ENCODE peak calls at places on chromosomes 1 and 21, in five cellular contexts. One of them, this sample, is unnamed.

GRCh38 chr1:201468844-201469644 is at the start of gene PHLDA3:
- DNase-seq in progenitor cell of endocrine pancreas: peak; percentile 73
- DNase-seq in posterior cingulate gyrus: peak; percentile 99
- DNase-seq in C1 segment of cervical spinal cord: peak; percentile 76
- DNase-seq in stimulated activated CD8-positive, alpha-beta memory T cell treated with anti-CD3 and anti-CD28 coated beads, Interleukin-15, amount 100 ng/mL, for 4 hours: no peak
- DNase-seq in this sample: peak; percentile 88

GRCh38 chr21:43916691-43917514 is 51.9 kb downstream of the AGPAT3 start:
- DNase-seq in C1 segment of cervical spinal cord: no peak
- DNase-seq in stimulated activated CD8-positive, alpha-beta memory T cell treated with anti-CD3 and anti-CD28 coated beads, Interleukin-15, amount 100 ng/mL, for 4 hours: no peak
- DNase-seq in progenitor cell of endocrine pancreas: no peak
- DNase-seq in posterior cingulate gyrus: peak; percentile 68
- DNase-seq in this sample: no peak

GRCh38 chr21:44653656-44654575 is 543 bp downstream of the KRTAP12-4 start:
- DNase-seq in posterior cingulate gyrus: peak; percentile 72
- DNase-seq in progenitor cell of endocrine pancreas: no peak
- DNase-seq in stimulated activated CD8-positive, alpha-beta memory T cell treated with anti-CD3 and anti-CD28 coated beads, Interleukin-15, amount 100 ng/mL, for 4 hours: no peak
- DNase-seq in C1 segment of cervical spinal cord: no peak
- DNase-seq in this sample: no peak

GRCh38 chr1:46489638-46490602 is at the start of gene DMBX1:
- DNase-seq in C1 segment of cervical spinal cord: no peak
- DNase-seq in progenitor cell of endocrine pancreas: no peak
- DNase-seq in posterior cingulate gyrus: peak; percentile 79
- DNase-seq in stimulated activated CD8-positive, alpha-beta memory T cell treated with anti-CD3 and anti-CD28 coated beads, Interleukin-15, amount 100 ng/mL, for 4 hours: no peak
- DNase-seq in this sample: no peak

GRCh38 chr1:100219879-100220278 is 29.8 kb downstream of the DBT start:
- DNase-seq in C1 segment of cervical spinal cord: no peak
- DNase-seq in progenitor cell of endocrine pancreas: no peak
- DNase-seq in stimulated activated CD8-positive, alpha-beta memory T cell treated with anti-CD3 and anti-CD28 coated beads, Interleukin-15, amount 100 ng/mL, for 4 hours: no peak
- DNase-seq in posterior cingulate gyrus: no peak
- DNase-seq in this sample: no peak

GRCh38 chr1:3366181-3367051 is 88.0 kb upstream of the ARHGEF16 start:
- DNase-seq in posterior cingulate gyrus: no peak
- DNase-seq in stimulated activated CD8-positive, alpha-beta memory T cell treated with anti-CD3 and anti-CD28 coated beads, Interleukin-15, amount 100 ng/mL, for 4 hours: no peak
- DNase-seq in progenitor cell of endocrine pancreas: no peak
- DNase-seq in C1 segment of cervical spinal cord: peak; percentile 11
- DNase-seq in this sample: no peak

GRCh38 chr1:19786988-19787423 is 12.7 kb downstream of the TMCO4 start:
- DNase-seq in C1 segment of cervical spinal cord: no peak
- DNase-seq in stimulated activated CD8-positive, alpha-beta memory T cell treated with anti-CD3 and anti-CD28 coated beads, Interleukin-15, amount 100 ng/mL, for 4 hours: no peak
- DNase-seq in posterior cingulate gyrus: no peak
- DNase-seq in progenitor cell of endocrine pancreas: no peak
- DNase-seq in this sample: no peak

GRCh38 chr1:247443641-247444040 is 14.3 kb downstream of the OR2B11 start:
- DNase-seq in stimulated activated CD8-positive, alpha-beta memory T cell treated with anti-CD3 and anti-CD28 coated beads, Interleukin-15, amount 100 ng/mL, for 4 hours: no peak
- DNase-seq in C1 segment of cervical spinal cord: no peak
- DNase-seq in progenitor cell of endocrine pancreas: no peak
- DNase-seq in posterior cingulate gyrus: peak; percentile 64
- DNase-seq in this sample: no peak

GRCh38 chr1:42170779-42171621 is 6.5 kb upstream of the GUCA2A start:
- DNase-seq in progenitor cell of endocrine pancreas: no peak
- DNase-seq in stimulated activated CD8-positive, alpha-beta memory T cell treated with anti-CD3 and anti-CD28 coated beads, Interleukin-15, amount 100 ng/mL, for 4 hours: no peak
- DNase-seq in posterior cingulate gyrus: no peak
- DNase-seq in C1 segment of cervical spinal cord: no peak
- DNase-seq in this sample: no peak

GRCh38 chr1:64245495-64245894 is 42.1 kb downstream of the UBE2U start:
- DNase-seq in progenitor cell of endocrine pancreas: no peak
- DNase-seq in posterior cingulate gyrus: no peak
- DNase-seq in stimulated activated CD8-positive, alpha-beta memory T cell treated with anti-CD3 and anti-CD28 coated beads, Interleukin-15, amount 100 ng/mL, for 4 hours: no peak
- DNase-seq in C1 segment of cervical spinal cord: no peak
- DNase-seq in this sample: no peak

GRCh38 chr1:76144233-76144632 is 69.7 kb downstream of the ST6GALNAC3 start:
- DNase-seq in C1 segment of cervical spinal cord: no peak
- DNase-seq in progenitor cell of endocrine pancreas: no peak
- DNase-seq in stimulated activated CD8-positive, alpha-beta memory T cell treated with anti-CD3 and anti-CD28 coated beads, Interleukin-15, amount 100 ng/mL, for 4 hours: no peak
- DNase-seq in posterior cingulate gyrus: no peak
- DNase-seq in this sample: no peak

GRCh38 chr1:75520862-75521261 is 90.1 kb downstream of the SLC44A5 start:
- DNase-seq in C1 segment of cervical spinal cord: no peak
- DNase-seq in progenitor cell of endocrine pancreas: no peak
- DNase-seq in posterior cingulate gyrus: no peak
- DNase-seq in stimulated activated CD8-positive, alpha-beta memory T cell treated with anti-CD3 and anti-CD28 coated beads, Interleukin-15, amount 100 ng/mL, for 4 hours: no peak
- DNase-seq in this sample: no peak

GRCh38 chr21:46452719-46453118 is 6.0 kb upstream of the DIP2A start:
- DNase-seq in stimulated activated CD8-positive, alpha-beta memory T cell treated with anti-CD3 and anti-CD28 coated beads, Interleukin-15, amount 100 ng/mL, for 4 hours: no peak
- DNase-seq in progenitor cell of endocrine pancreas: no peak
- DNase-seq in C1 segment of cervical spinal cord: no peak
- DNase-seq in posterior cingulate gyrus: no peak
- DNase-seq in this sample: no peak

GRCh38 chr1:224430511-224431113 is 4.0 kb downstream of the WDR26 start:
- DNase-seq in posterior cingulate gyrus: no peak
- DNase-seq in C1 segment of cervical spinal cord: no peak
- DNase-seq in stimulated activated CD8-positive, alpha-beta memory T cell treated with anti-CD3 and anti-CD28 coated beads, Interleukin-15, amount 100 ng/mL, for 4 hours: no peak
- DNase-seq in progenitor cell of endocrine pancreas: no peak
- DNase-seq in this sample: peak; percentile 17

GRCh38 chr1:36937371-36937770 is 96.9 kb downstream of the GRIK3 start:
- DNase-seq in progenitor cell of endocrine pancreas: no peak
- DNase-seq in posterior cingulate gyrus: no peak
- DNase-seq in C1 segment of cervical spinal cord: no peak
- DNase-seq in stimulated activated CD8-positive, alpha-beta memory T cell treated with anti-CD3 and anti-CD28 coated beads, Interleukin-15, amount 100 ng/mL, for 4 hours: no peak
- DNase-seq in this sample: no peak

GRCh38 chr1:43267291-43267805 is 2.4 kb upstream of the TMEM125 start:
- DNase-seq in posterior cingulate gyrus: peak; percentile 82
- DNase-seq in progenitor cell of endocrine pancreas: no peak
- DNase-seq in C1 segment of cervical spinal cord: no peak
- DNase-seq in stimulated activated CD8-positive, alpha-beta memory T cell treated with anti-CD3 and anti-CD28 coated beads, Interleukin-15, amount 100 ng/mL, for 4 hours: no peak
- DNase-seq in this sample: no peak

GRCh38 chr1:81606656-81607055 is 194.1 kb upstream of the ADGRL2 start:
- DNase-seq in progenitor cell of endocrine pancreas: no peak
- DNase-seq in stimulated activated CD8-positive, alpha-beta memory T cell treated with anti-CD3 and anti-CD28 coated beads, Interleukin-15, amount 100 ng/mL, for 4 hours: no peak
- DNase-seq in C1 segment of cervical spinal cord: no peak
- DNase-seq in posterior cingulate gyrus: no peak
- DNase-seq in this sample: no peak

GRCh38 chr1:20373764-20374163 is 83.1 kb downstream of the VWA5B1 start:
- DNase-seq in C1 segment of cervical spinal cord: no peak
- DNase-seq in posterior cingulate gyrus: peak; percentile 53
- DNase-seq in stimulated activated CD8-positive, alpha-beta memory T cell treated with anti-CD3 and anti-CD28 coated beads, Interleukin-15, amount 100 ng/mL, for 4 hours: no peak
- DNase-seq in progenitor cell of endocrine pancreas: no peak
- DNase-seq in this sample: no peak

GRCh38 chr1:18384059-18384458 is 96.7 kb upstream of the KLHDC7A start:
- DNase-seq in stimulated activated CD8-positive, alpha-beta memory T cell treated with anti-CD3 and anti-CD28 coated beads, Interleukin-15, amount 100 ng/mL, for 4 hours: no peak
- DNase-seq in C1 segment of cervical spinal cord: no peak
- DNase-seq in posterior cingulate gyrus: no peak
- DNase-seq in progenitor cell of endocrine pancreas: no peak
- DNase-seq in this sample: no peak

GRCh38 chr1:157045251-157046218 is at the start of gene ARHGEF11:
- DNase-seq in posterior cingulate gyrus: peak; percentile 99
- DNase-seq in stimulated activated CD8-positive, alpha-beta memory T cell treated with anti-CD3 and anti-CD28 coated beads, Interleukin-15, amount 100 ng/mL, for 4 hours: no peak
- DNase-seq in C1 segment of cervical spinal cord: peak; percentile 78
- DNase-seq in progenitor cell of endocrine pancreas: peak; percentile 89
- DNase-seq in this sample: peak; percentile 91

GRCh38 chr1:164610528-164611222 is 51.7 kb downstream of the PBX1 start:
- DNase-seq in progenitor cell of endocrine pancreas: no peak
- DNase-seq in stimulated activated CD8-positive, alpha-beta memory T cell treated with anti-CD3 and anti-CD28 coated beads, Interleukin-15, amount 100 ng/mL, for 4 hours: no peak
- DNase-seq in C1 segment of cervical spinal cord: peak; percentile 31
- DNase-seq in posterior cingulate gyrus: no peak
- DNase-seq in this sample: no peak

GRCh38 chr1:56506314-56506743 is 73.0 kb downstream of the PLPP3 start:
- DNase-seq in progenitor cell of endocrine pancreas: no peak
- DNase-seq in posterior cingulate gyrus: no peak
- DNase-seq in stimulated activated CD8-positive, alpha-beta memory T cell treated with anti-CD3 and anti-CD28 coated beads, Interleukin-15, amount 100 ng/mL, for 4 hours: no peak
- DNase-seq in C1 segment of cervical spinal cord: no peak
- DNase-seq in this sample: no peak

GRCh38 chr1:46670134-46670533 is 1.5 kb upstream of the TEX38 start:
- DNase-seq in posterior cingulate gyrus: no peak
- DNase-seq in stimulated activated CD8-positive, alpha-beta memory T cell treated with anti-CD3 and anti-CD28 coated beads, Interleukin-15, amount 100 ng/mL, for 4 hours: no peak
- DNase-seq in progenitor cell of endocrine pancreas: no peak
- DNase-seq in C1 segment of cervical spinal cord: no peak
- DNase-seq in this sample: no peak

GRCh38 chr1:44801491-44802305 is 1.5 kb downstream of the PLK3 start:
- DNase-seq in posterior cingulate gyrus: peak; percentile 52
- DNase-seq in progenitor cell of endocrine pancreas: no peak
- DNase-seq in stimulated activated CD8-positive, alpha-beta memory T cell treated with anti-CD3 and anti-CD28 coated beads, Interleukin-15, amount 100 ng/mL, for 4 hours: no peak
- DNase-seq in C1 segment of cervical spinal cord: no peak
- DNase-seq in this sample: peak; percentile 61

GRCh38 chr1:62234709-62235108 is 40.1 kb downstream of the L1TD1 start:
- DNase-seq in stimulated activated CD8-positive, alpha-beta memory T cell treated with anti-CD3 and anti-CD28 coated beads, Interleukin-15, amount 100 ng/mL, for 4 hours: no peak
- DNase-seq in progenitor cell of endocrine pancreas: no peak
- DNase-seq in C1 segment of cervical spinal cord: no peak
- DNase-seq in posterior cingulate gyrus: peak; percentile 9
- DNase-seq in this sample: no peak

GRCh38 chr1:94634977-94635416 is 93.4 kb upstream of the F3 start:
- DNase-seq in C1 segment of cervical spinal cord: no peak
- DNase-seq in progenitor cell of endocrine pancreas: no peak
- DNase-seq in stimulated activated CD8-positive, alpha-beta memory T cell treated with anti-CD3 and anti-CD28 coated beads, Interleukin-15, amount 100 ng/mL, for 4 hours: no peak
- DNase-seq in posterior cingulate gyrus: no peak
- DNase-seq in this sample: no peak

This sample was measured in putamen.